ENCODE peak calls at places on chromosomes 5 and 9, in five cellular contexts. Z is breast epithelium, D is IMR-90, R is body of pancreas, A is gastrocnemius medialis. T is an unnamed sample.

GRCh38 chr9:21095561-21095960 is 17.8 kb upstream of the IFNB1 start:
- DNase-seq in Z (no peak), D (no peak), A (no peak), R (no peak), T (no peak)

GRCh38 chr9:138083873-138084272 is 206.3 kb downstream of the CACNA1B start:
- DNase-seq in A (no peak), D (no peak), R (no peak), Z (no peak), T (no peak)

GRCh38 chr9:114120192-114121014 is 21.3 kb upstream of the KIF12 start:
- DNase-seq in D (no peak), A (no peak), R (no peak), Z (no peak), T (no peak)

GRCh38 chr9:108041551-108041950 is 552.0 kb upstream of the KLF4 start:
- DNase-seq in A (no peak), D (peak; percentile 69), R (no peak), Z (no peak), T (no peak)

GRCh38 chr5:111865356-111865755 is 108.4 kb upstream of the NREP start:
- DNase-seq in A (no peak), R (no peak), Z (no peak), D (no peak), T (no peak)

GRCh38 chr9:137456061-137456863 is 2.9 kb downstream of the NSMF start:
- DNase-seq in R (no peak), A (peak; percentile 6), Z (no peak), D (peak; percentile 28), T (no peak)

GRCh38 chr9:126395439-126396212 is 69.0 kb downstream of the MVB12B start:
- DNase-seq in A (peak; percentile 61), R (no peak), D (peak; percentile 82), Z (no peak), T (no peak)

GRCh38 chr9:17004500-17004899 is 130.3 kb upstream of the CNTLN start:
- DNase-seq in D (peak; percentile 49), R (no peak), Z (no peak), A (no peak), T (no peak)

GRCh38 chr5:127910307-127910956 is 173.1 kb upstream of the SLC12A2 start:
- DNase-seq in R (no peak), D (no peak), A (no peak), Z (no peak), T (no peak)

GRCh38 chr5:9265391-9266287 is 280.2 kb downstream of the SEMA5A start:
- DNase-seq in R (no peak), Z (peak; percentile 85), D (peak; percentile 99), A (no peak), T (no peak)

GRCh38 chr9:70806872-70807271 is 314.5 kb downstream of the TRPM3 start:
- DNase-seq in Z (no peak), A (no peak), D (no peak), R (no peak), T (no peak)

GRCh38 chr9:95816716-95817115 is 58.8 kb upstream of the ERCC6L2 start:
- DNase-seq in D (no peak), A (no peak), Z (no peak), R (no peak), T (no peak)

GRCh38 chr5:180010636-180011035 is 60.9 kb downstream of the RNF130 start:
- DNase-seq in Z (no peak), R (no peak), A (no peak), D (no peak), T (no peak)

GRCh38 chr5:180006116-180006515 is 65.4 kb downstream of the RNF130 start:
- DNase-seq in R (no peak), Z (no peak), A (no peak), D (no peak), T (no peak)

GRCh38 chr5:180008433-180008832 is 63.1 kb downstream of the RNF130 start:
- DNase-seq in A (no peak), Z (no peak), D (no peak), R (no peak), T (no peak)

GRCh38 chr5:180003145-180003544 is 68.4 kb downstream of the RNF130 start:
- DNase-seq in A (no peak), Z (no peak), D (no peak), R (no peak), T (no peak)

GRCh38 chr5:180007582-180007981 is 64.0 kb downstream of the RNF130 start:
- DNase-seq in R (peak; percentile 49), A (no peak), Z (no peak), D (no peak), T (no peak)
- H3K27ac ChIP-seq in R (no peak overlapping the region), A (peak overlapping the region; percentile 35), Z (no peak overlapping the region), D (no peak overlapping the region), T (no peak overlapping the region)

DNA sequence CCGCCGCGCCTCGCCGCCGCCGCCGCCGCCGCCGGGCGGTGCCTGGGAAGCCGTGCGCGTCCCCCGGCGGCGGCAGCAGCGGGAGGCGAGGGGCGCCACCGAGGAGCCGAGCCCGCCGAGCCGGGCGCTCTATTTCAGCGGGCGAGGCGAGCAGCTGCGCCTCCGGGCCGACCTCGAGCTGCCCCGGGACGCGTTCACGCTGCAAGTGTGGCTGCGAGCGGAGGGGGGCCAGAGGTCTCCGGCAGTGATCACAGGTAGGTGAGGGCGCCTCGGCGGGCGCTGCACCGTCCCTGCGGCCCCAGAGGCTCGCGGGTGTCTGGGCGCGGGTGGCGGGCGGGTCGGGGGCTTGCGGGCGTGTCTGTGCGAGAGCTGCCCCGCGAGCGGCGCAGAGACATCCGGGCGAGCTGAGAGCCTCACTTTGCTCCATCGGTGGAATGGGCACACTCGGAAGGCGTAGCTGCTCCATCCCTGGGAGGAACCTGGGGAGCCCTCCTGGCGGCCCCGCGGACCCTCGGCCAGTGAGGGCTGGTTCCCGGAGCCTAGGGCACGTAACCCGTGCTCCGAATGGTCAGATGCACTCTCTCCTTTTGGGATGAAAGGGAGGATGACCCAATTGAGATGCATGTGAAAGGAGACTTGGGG is 864 bp downstream of the PAPPA start:
- DNase-seq in R (no peak), D (no peak), Z (no peak), A (no peak), T (peak; percentile 36)
- TF ChIP-seq POLR2A in R (no peak), D (no peak), Z (no peak), A (no peak), T (no peak)

GRCh38 chr9:37496020-37496419 is 10.3 kb downstream of the POLR1E start:
- DNase-seq in Z (no peak), R (no peak), D (no peak), A (no peak), T (no peak)
- H3K27ac ChIP-seq in Z (no peak overlapping the region), R (no peak overlapping the region), D (no peak overlapping the region), A (peak overlapping the region; percentile 14), T (no peak overlapping the region)

DNA sequence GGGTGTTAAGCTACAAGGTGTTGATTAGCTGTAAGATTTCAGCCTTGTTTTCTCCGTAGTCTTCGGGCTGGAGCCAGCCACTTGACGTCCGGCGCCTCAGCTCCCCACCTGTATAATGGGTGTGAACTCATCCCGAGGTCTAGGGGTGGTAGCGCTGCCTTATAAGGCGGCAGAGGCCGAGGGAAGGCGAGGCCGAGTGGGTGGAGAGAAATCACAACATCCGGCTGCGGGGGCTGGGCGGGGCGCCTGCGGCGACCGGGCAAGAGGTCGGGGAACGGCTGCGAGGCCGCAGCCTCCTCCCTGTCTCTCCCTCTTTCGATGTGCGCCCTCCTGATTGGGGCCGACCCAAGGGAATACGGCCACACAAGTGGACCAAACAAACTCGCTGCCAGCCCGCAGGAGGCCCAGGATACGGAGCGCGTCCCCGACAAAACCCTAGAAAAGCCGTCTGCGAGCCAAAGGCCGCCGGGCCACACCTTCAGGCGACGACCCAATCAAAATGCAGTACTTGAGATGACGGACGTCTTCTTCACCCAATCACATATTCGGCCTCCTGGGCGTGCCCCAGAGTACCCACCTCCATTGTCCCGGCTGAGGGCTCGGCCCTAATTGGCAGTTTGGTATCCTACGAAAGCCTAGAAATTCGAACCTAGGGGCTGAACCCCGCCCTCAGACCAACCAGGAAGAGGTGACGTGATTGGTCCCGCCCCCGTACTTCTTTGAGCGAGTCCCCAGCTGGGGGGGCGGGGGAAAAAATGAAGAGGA is 493 bp upstream of the GRK6 start:
- DNase-seq in A (peak; percentile 100), Z (peak; percentile 100), D (peak; percentile 100), R (peak; percentile 100), T (peak; percentile 100)
- TF ChIP-seq POLR2A in A (peak; percentile 71), Z (peak; percentile 56), D (peak; percentile 70), R (peak; percentile 52), T (peak; percentile 85)

DNA sequence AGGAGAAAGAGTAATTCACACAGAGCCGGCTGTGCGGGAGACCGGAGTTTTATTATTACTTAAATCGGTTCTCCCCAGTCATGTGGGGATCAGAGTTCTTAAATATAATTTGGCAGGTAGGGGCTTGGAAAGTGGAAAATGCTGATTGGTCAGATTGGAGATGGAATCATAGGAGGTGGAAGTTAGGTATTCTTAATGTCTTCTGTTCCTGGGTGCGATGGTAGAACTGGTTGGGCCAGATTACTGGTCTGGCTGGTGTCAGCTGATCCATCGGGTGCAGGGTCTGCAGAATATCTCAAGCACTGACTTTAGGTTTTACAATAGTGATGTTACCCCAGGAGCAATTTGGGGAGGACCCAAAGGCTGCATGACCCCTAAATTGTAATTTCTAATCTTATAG is 4.6 kb upstream of the CERCAM start:
- DNase-seq in R (no peak), A (no peak), Z (no peak), D (no peak), T (no peak)
- H3K27ac ChIP-seq in R (no peak overlapping the region), A (no peak overlapping the region), Z (no peak overlapping the region), D (no peak overlapping the region), T (no peak overlapping the region)